ENCODE peak calls at places on chromosomes 13 and 19, in seven cellular contexts. E is astrocyte of the spinal cord, Y is GM10248, R is heart left ventricle, T is AG10803, N is glutamatergic neuron, D is astrocyte. K is an unnamed sample.

GRCh38 chr19:38386300-38386967 is 1.4 kb downstream of the GGN start:
- DNase-seq in R (no peak), Y (no peak), E (no peak), T (no peak), N (peak; percentile 67), D (no peak), K (no peak)

GRCh38 chr13:49112782-49113525 is 107.2 kb upstream of the MLNR start:
- DNase-seq in D (no peak), E (no peak), R (no peak), T (no peak), N (no peak), Y (no peak), K (no peak)

GRCh38 chr13:109331898-109332297 is 454.5 kb downstream of the IRS2 start:
- DNase-seq in D (peak; percentile 55), Y (no peak), T (peak; percentile 82), R (no peak), E (peak; percentile 87), N (no peak), K (no peak)

GRCh38 chr19:38759590-38760003 is 13.7 kb downstream of the LGALS7 start:
- DNase-seq in R (no peak), Y (no peak), E (no peak), T (no peak), N (no peak), D (no peak), K (no peak)

GRCh38 chr13:40070357-40070756 is 414.9 kb downstream of the COG6 start:
- DNase-seq in D (no peak), N (no peak), E (no peak), T (no peak), Y (no peak), R (no peak), K (no peak)

GRCh38 chr19:4678881-4679379 is 8.8 kb upstream of the MYDGF start:
- DNase-seq in Y (no peak), E (peak; percentile 37), R (no peak), D (no peak), T (no peak), N (peak; percentile 48), K (peak; percentile 36)

GRCh38 chr19:46226438-46226973 is 3.0 kb upstream of the IGFL1 start:
- DNase-seq in E (no peak), Y (no peak), N (no peak), T (no peak), R (no peak), D (no peak), K (no peak)

GRCh38 chr19:34598217-34599155 is 78.5 kb downstream of the SCGB2B2 start:
- DNase-seq in D (no peak), E (no peak), N (no peak), T (no peak), R (no peak), Y (no peak), K (no peak)

GRCh38 chr13:45511310-45512147 is 46.8 kb downstream of the COG3 start:
- DNase-seq in E (peak; percentile 79), D (peak; percentile 34), R (no peak), Y (peak; percentile 58), N (no peak), T (peak; percentile 73), K (peak; percentile 73)

GRCh38 chr13:40664100-40665060 is 2.1 kb downstream of the FOXO1 start:
- DNase-seq in T (peak; percentile 23), N (peak; percentile 43), R (peak; percentile 87), E (peak; percentile 42), D (peak; percentile 13), Y (peak; percentile 61), K (peak; percentile 90)

GRCh38 chr13:50805805-50806204 is 37.7 kb downstream of the DLEU7 start:
- DNase-seq in T (peak; percentile 24), R (no peak), N (no peak), Y (no peak), E (peak; percentile 22), D (peak; percentile 2), K (no peak)

GRCh38 chr13:26017932-26018690 is 33.7 kb downstream of the SHISA2 start:
- DNase-seq in N (no peak), T (no peak), E (no peak), Y (peak; percentile 6), R (no peak), D (peak; percentile 35), K (no peak)

GRCh38 chr13:86581711-86582110 is 782.5 kb upstream of the SLITRK6 start:
- DNase-seq in R (no peak), E (peak; percentile 64), N (no peak), Y (no peak), T (no peak), D (peak; percentile 55), K (no peak)

GRCh38 chr19:47518139-47518538 is 3.3 kb upstream of the NAPA start:
- DNase-seq in Y (peak; percentile 75), E (peak; percentile 14), T (no peak), D (peak; percentile 39), R (no peak), N (no peak), K (peak; percentile 96)

GRCh38 chr19:4557971-4558941 is 1.2 kb downstream of the SEMA6B start:
- DNase-seq in N (peak; percentile 79), R (no peak), Y (peak; percentile 72), D (no peak), E (no peak), T (no peak), K (no peak)

GRCh38 chr19:46493236-46494114 is 2.2 kb downstream of the PNMA8B start:
- DNase-seq in D (no peak), Y (peak; percentile 22), T (no peak), R (peak; percentile 58), N (no peak), E (no peak), K (no peak)

GRCh38 chr13:50644081-50644871 is 199.2 kb downstream of the DLEU7 start:
- DNase-seq in N (no peak), E (no peak), Y (no peak), R (no peak), T (no peak), D (no peak), K (no peak)

GRCh38 chr13:21486322-21486721 is 27.2 kb upstream of the ZDHHC20 start:
- DNase-seq in T (no peak), R (no peak), Y (no peak), N (no peak), D (no peak), E (no peak), K (no peak)

GRCh38 chr19:18589380-18590272 is 1.0 kb downstream of the REX1BD start:
- DNase-seq in N (peak; percentile 85), T (peak; percentile 52), R (peak; percentile 61), Y (peak; percentile 75), E (peak; percentile 47), D (peak; percentile 46), K (peak; percentile 87)

GRCh38 chr13:81639984-81640582 is 1299.2 kb upstream of the SPRY2 start:
- DNase-seq in R (no peak), D (no peak), Y (no peak), T (no peak), E (no peak), N (peak; percentile 20), K (no peak)
- TF ChIP-seq CTCF in R (no peak), D (peak; percentile 42), Y (peak; percentile 33), T (no peak), E (peak; percentile 42), N (peak; percentile 83), K (peak; percentile 15)

GRCh38 chr13:31733709-31734108 is 5.6 kb upstream of the RXFP2 start:
- DNase-seq in Y (no peak), E (no peak), D (no peak), R (no peak), T (no peak), N (no peak), K (no peak)

GRCh38 chr13:31733066-31733465 is 6.3 kb upstream of the RXFP2 start:
- DNase-seq in Y (no peak), E (no peak), T (no peak), D (peak; percentile 2), N (no peak), R (no peak), K (no peak)

GRCh38 chr13:31731923-31732322 is 7.4 kb upstream of the RXFP2 start:
- DNase-seq in N (no peak), T (no peak), E (no peak), Y (no peak), D (no peak), R (no peak), K (no peak)
- TF ChIP-seq CTCF in N (no peak), T (no peak), E (no peak), Y (no peak), D (no peak), R (no peak), K (no peak)

GRCh38 chr13:29282096-29282495 is 313.4 kb downstream of the SLC7A1 start:
- DNase-seq in R (no peak), T (no peak), D (no peak), E (no peak), N (no peak), Y (no peak), K (no peak)

GRCh38 chr13:29279859-29280258 is 315.6 kb downstream of the SLC7A1 start:
- DNase-seq in N (no peak), Y (no peak), T (no peak), E (no peak), R (no peak), D (no peak), K (no peak)

GRCh38 chr13:29284726-29285125 is 310.8 kb downstream of the SLC7A1 start:
- DNase-seq in D (no peak), Y (no peak), E (no peak), N (no peak), R (no peak), T (no peak), K (no peak)
- TF ChIP-seq CTCF in D (no peak), Y (no peak), E (no peak), N (no peak), R (no peak), T (peak; percentile 21), K (no peak)

GRCh38 chr19:1312732-1313694 is 27.3 kb downstream of the EFNA2 start:
- DNase-seq in N (no peak), E (peak; percentile 69), D (peak; percentile 63), T (peak; percentile 42), R (no peak), Y (no peak), K (no peak)

GRCh38 chr19:1317274-1317673 is 31.6 kb downstream of the EFNA2 start:
- DNase-seq in R (no peak), D (no peak), N (no peak), T (no peak), Y (no peak), E (no peak), K (no peak)

GRCh38 chr19:1316466-1316865 is 30.8 kb downstream of the EFNA2 start:
- DNase-seq in R (no peak), T (no peak), N (no peak), Y (no peak), D (no peak), E (no peak), K (no peak)

GRCh38 chr19:1313695-1314613 is 28.3 kb downstream of the EFNA2 start:
- DNase-seq in D (no peak), E (peak; percentile 12), R (no peak), N (no peak), Y (no peak), T (no peak), K (no peak)

DNA sequence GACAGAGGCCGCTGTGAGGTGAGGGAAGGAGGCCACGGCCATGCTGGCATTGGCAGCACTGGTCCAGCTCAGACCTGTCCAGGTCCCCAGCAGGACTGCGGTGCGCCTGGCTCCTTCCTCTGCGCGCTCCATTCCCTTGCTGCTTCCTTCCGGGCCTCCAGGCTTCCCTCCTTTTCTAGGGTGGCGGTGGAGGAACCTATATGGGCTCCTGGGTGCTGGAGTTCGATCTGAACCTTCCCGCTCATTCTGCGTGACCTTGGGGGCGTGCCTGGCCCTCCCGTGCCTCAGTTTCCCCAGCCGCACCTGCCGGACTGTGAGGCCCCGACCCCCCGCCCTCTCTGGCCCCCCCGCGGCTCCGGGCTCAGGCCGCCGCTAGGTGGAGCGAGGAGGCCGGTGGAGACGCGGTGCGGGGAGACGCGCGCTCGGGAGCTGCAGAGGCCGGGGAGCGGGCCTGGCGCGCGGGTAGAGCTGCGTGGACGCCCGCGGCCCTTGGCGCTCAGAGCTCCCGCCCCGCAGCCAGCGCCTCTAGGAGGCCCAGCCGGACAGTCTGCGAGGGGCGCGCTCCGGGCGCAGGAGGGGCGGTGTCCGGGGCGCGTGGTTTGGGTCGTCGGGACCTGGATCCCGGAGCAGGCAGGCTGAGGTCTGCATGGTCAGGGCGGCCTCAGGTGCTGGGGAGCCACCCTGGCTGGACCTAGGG is 29.9 kb downstream of the EFNA2 start:
- DNase-seq in E (peak; percentile 33), T (peak; percentile 43), Y (peak; percentile 83), R (peak; percentile 41), D (peak; percentile 16), N (peak; percentile 75), K (peak; percentile 59)
- TF ChIP-seq CTCF in E (peak; percentile 65), T (peak; percentile 22), Y (peak; percentile 75), R (peak; percentile 24), D (no peak), N (peak; percentile 56), K (peak; percentile 57)